ENCODE peak calls at places on chromosomes 13 and 19, in four cellular contexts. J is GM12878, C is A549, A is SK-N-SH. V is an unnamed sample.

GRCh38 chr13:40233731-40234195 is 432.7 kb downstream of the FOXO1 start:
- DNase-seq in J (no peak), C (no peak), A (no peak), V (no peak)

GRCh38 chr19:28700176-28700575 is 512.8 kb downstream of the UQCRFS1 start:
- DNase-seq in J (no peak), C (no peak), A (no peak), V (no peak)

GRCh38 chr13:29754486-29754806 is 96.0 kb downstream of the UBL3 start:
- DNase-seq in J (no peak), C (no peak), A (no peak), V (peak; percentile 47)

GRCh38 chr13:44128522-44128921 is 245.1 kb upstream of the SERP2 start:
- DNase-seq in J (no peak), C (no peak), A (no peak), V (no peak)

GRCh38 chr13:51807041-51807440 is 3.1 kb upstream of the DHRS12 start:
- DNase-seq in J (no peak), C (no peak), A (no peak), V (no peak)

GRCh38 chr19:4035582-4035981 is 28.0 kb downstream of the PIAS4 start:
- DNase-seq in J (no peak), C (no peak), A (no peak), V (no peak)

GRCh38 chr13:85333511-85333910 is 465.7 kb downstream of the SLITRK6 start:
- DNase-seq in J (no peak), C (no peak), A (no peak), V (no peak)

GRCh38 chr13:80141114-80141849 is 199.6 kb downstream of the SPRY2 start:
- DNase-seq in J (no peak), C (no peak), A (no peak), V (no peak)

GRCh38 chr13:100543872-100544602 is 44.6 kb downstream of the GGACT start:
- DNase-seq in J (no peak), C (no peak), A (no peak), V (peak; percentile 41)

GRCh38 chr19:35692010-35692409 is 12.3 kb upstream of the ZBTB32 start:
- DNase-seq in J (no peak), C (no peak), A (no peak), V (no peak)
- TF ChIP-seq PBX3 in J (no peak), C (no peak), A (no peak), V (no peak)

DNA sequence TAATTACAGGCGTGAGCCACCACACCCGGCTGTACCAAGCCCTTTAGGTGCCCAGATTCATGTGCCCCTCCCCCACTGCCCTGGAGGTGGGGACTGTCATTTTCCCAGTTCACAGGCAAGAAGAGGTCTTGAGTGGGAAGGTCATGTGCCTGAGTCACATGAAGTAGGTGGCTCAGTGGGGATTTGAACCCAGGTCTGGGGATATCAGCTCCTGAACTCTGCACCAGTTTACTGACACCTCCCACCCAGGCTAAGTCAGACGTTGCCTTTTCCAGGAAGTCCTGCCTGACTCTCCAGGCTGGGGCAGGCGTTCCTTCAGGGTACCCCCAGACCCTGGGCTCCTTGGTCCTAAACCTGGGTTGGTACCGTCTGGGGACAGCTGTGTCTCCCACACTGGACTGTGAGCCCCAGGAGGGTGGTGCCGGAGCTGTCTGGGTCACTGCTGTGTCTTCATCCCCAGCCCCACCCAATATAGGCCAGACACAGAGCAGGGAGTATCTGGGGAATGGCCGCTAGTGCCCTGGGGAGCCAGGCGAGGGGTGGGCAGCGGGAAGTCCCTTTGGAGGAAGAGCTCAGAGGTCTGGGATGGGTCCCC is 8.6 kb downstream of the VASP start:
- DNase-seq in J (no peak), C (no peak), A (no peak), V (no peak)
- TF ChIP-seq PBX3 in J (no peak), C (no peak), A (no peak), V (no peak)

GRCh38 chr19:1076951-1077350 is 10.0 kb downstream of the ARHGAP45 start:
- DNase-seq in J (peak; percentile 85), C (no peak), A (no peak), V (no peak)

GRCh38 chr19:1081301-1082164 is 13.6 kb downstream of the POLR2E start:
- DNase-seq in J (no peak), C (no peak), A (no peak), V (no peak)

GRCh38 chr19:1082165-1082927 is 12.8 kb downstream of the POLR2E start:
- DNase-seq in J (no peak), C (peak; percentile 50), A (peak; percentile 92), V (no peak)

GRCh38 chr19:1080360-1081161 is 13.6 kb downstream of the ARHGAP45 start:
- DNase-seq in J (no peak), C (no peak), A (no peak), V (no peak)

DNA sequence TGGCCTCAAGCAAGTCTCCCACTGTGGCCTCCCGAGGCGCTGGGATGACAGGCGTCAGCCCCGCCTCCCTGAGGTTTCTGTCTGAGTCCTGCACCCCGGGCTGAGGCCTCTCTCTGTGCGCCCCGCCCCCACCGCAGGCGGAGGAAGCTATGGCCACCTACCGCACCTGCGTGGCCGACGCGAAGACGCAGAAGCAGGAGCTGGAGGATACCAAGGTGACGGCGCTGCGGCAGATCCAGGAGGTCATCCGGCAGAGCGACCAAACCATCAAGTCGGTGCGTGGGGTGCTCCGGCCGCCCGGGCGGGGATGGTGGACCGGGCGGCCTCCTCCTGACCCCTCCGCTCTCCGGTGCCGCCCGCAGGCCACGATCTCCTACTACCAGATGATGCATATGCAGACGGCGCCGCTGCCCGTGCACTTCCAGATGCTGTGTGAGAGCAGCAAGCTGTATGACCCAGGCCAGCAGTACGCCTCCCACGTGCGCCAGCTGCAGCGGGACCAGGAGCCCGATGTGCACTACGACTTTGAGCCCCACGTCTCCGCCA is 12.7 kb downstream of the ARHGAP45 start:
- DNase-seq in J (no peak), C (no peak), A (peak; percentile 89), V (no peak)
- TF ChIP-seq PBX3 in J (no peak), C (no peak), A (no peak), V (no peak)

GRCh38 chr13:113637262-113638160 is 20.5 kb downstream of the ATP4B start:
- DNase-seq in J (no peak), C (no peak), A (no peak), V (no peak)
- TF ChIP-seq PBX3 in J (no peak), C (no peak), A (no peak), V (no peak)

GRCh38 chr19:49425922-49426592 is 869 bp downstream of the GFY start:
- DNase-seq in J (no peak), C (no peak), A (no peak), V (no peak)
- TF ChIP-seq PBX3 in J (no peak), C (no peak), A (no peak), V (no peak)

DNA sequence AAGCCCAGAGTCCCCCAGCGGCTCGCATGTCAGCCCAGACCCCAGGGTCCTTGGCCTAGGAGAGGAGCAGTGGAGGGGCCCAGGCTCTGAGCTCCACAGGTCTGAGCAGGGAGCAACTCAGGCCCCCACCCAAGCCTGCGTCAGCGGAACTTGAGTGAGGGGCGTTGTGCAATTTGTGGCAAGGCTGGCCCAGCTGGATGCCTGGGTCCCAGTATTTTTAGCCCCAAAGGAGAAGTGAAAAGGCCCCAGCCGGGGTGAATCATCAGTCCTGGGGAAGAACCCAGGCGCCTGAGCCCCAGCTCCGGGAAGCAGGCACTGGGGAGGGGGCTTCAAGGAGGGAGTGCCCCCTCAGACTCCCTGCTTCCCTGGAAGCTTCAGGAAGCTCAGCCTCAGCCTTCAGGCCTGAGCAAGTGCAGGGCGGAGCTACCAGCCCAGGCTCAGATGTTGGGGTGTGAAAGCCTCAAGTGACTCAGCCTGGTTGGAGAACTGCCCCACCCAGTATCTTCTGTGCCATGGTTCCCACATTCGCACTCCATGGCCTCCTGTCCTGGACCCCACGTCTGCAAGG is 7.2 kb downstream of the MED29 start:
- DNase-seq in J (no peak), C (peak; percentile 84), A (no peak), V (peak; percentile 36)
- TF ChIP-seq PBX3 in J (no peak), C (no peak), A (no peak), V (no peak)

GRCh38 chr13:95656386-95657015 is 12.0 kb upstream of the DZIP1 start:
- DNase-seq in J (no peak), C (no peak), A (no peak), V (no peak)
- TF ChIP-seq PBX3 in J (no peak), C (no peak), A (no peak), V (no peak)

DNA sequence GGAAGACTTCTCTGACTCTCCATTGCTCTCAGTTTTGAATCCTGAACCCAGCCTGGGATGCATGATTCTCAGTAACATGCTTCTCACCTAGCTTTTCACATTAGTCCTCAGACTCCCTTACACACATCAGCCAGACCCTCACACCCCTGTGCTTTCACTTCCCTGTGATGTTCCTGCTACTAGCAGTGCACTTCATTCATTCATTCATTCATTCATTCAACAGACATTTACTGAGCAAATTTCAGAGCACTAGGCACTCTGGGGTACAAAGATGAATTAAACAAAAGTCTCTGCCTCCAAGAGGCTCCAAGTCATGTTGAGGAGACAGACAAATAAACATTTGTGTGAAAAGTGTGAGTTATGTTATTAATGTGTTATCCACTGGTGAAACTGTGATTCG is 145.2 kb downstream of the RXFP2 start:
- DNase-seq in J (no peak), C (no peak), A (no peak), V (no peak)
- TF ChIP-seq PBX3 in J (no peak), C (no peak), A (no peak), V (no peak)

DNA sequence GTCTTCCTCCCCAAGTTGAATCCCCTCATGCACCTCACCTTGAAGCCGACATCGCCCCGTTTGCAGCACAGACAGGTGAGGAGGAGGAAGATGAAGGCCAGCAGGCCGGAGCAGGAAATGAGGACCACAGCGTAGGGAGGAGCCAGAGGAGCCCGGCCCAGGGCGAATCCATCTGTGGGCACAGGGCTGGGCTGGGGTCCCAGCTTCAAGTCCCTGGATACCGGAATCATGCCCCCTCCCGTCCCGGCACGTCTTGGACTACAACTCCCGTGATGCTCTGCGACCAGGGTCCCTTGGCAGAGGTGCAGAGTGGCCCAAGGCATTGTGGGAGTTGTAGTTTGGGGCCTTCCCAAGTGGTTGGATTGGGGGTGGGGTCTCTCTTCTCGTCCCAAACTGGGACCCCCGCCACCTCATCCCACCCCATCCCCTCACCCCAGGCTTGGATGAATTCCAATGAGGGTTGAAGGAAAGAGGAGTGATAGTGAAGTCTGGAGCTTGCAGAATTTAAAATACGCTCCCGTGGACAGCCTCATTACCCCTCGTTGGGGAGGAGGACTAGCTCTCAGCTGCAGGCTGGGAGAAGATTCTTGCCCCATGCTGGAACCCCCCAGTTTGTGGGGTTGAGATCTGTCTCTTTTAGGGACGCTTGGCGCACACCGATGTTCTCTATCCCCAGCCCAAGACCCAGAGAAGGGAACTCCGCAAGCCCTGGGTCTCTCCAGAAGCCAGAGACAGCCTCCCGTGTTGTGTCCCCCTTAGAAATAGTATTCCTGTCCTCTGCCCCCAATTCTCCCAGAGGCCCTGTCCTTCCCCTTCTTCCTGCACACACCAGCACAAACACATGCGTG is 990 bp downstream of the LMTK3 start:
- DNase-seq in J (no peak), C (no peak), A (peak; percentile 80), V (no peak)
- TF ChIP-seq PBX3 in J (no peak), C (no peak), A (no peak), V (no peak)